ENCODE peak calls at places on chromosomes 1 and 21, in seven cellular contexts. A is mesothelial cell of epicardium, P is left ventricle myocardium inferior, I is astrocyte, Z is memory B cell, U is RWPE1, F is GM03348. V is an unnamed sample.

GRCh38 chr1:99707535-99708142 is 58.8 kb downstream of the FRRS1 start:
- DNase-seq in A (peak; percentile 50), P (peak; percentile 62), I (peak; percentile 30), Z (peak; percentile 45), U (peak; percentile 47), F (peak; percentile 75), V (no peak)

GRCh38 chr1:190312763-190313162 is 164.9 kb downstream of the BRINP3 start:
- DNase-seq in A (no peak), P (no peak), I (no peak), Z (no peak), U (no peak), F (no peak), V (no peak)

GRCh38 chr21:26115899-26116298 is 54.7 kb downstream of the APP start:
- DNase-seq in A (no peak), P (no peak), I (peak; percentile 61), Z (no peak), U (no peak), F (no peak), V (no peak)

GRCh38 chr1:175459839-175460238 is 267.3 kb upstream of the KIAA0040 start:
- DNase-seq in A (no peak), P (no peak), I (no peak), Z (no peak), U (no peak), F (no peak), V (no peak)

GRCh38 chr1:201752333-201752732 is 76.6 kb upstream of the IPO9 start:
- DNase-seq in A (no peak), P (no peak), I (no peak), Z (no peak), U (no peak), F (no peak), V (no peak)

GRCh38 chr1:8122160-8122476 is 96.0 kb upstream of the ERRFI1 start:
- DNase-seq in A (no peak), P (no peak), I (peak; percentile 75), Z (no peak), U (no peak), F (no peak), V (no peak)

GRCh38 chr1:1783320-1783719 is 5.0 kb upstream of the NADK start:
- DNase-seq in A (no peak), P (no peak), I (no peak), Z (no peak), U (no peak), F (no peak), V (no peak)

GRCh38 chr21:38468989-38469388 is 29.3 kb downstream of the ERG start:
- DNase-seq in A (no peak), P (no peak), I (no peak), Z (no peak), U (peak; percentile 44), F (peak; percentile 44), V (no peak)

GRCh38 chr1:207519505-207520399 is 23.8 kb downstream of the CR1 start:
- DNase-seq in A (no peak), P (no peak), I (no peak), Z (no peak), U (no peak), F (no peak), V (no peak)

GRCh38 chr21:35428489-35428888 is 379.4 kb upstream of the RUNX1 start:
- DNase-seq in A (no peak), P (peak; percentile 32), I (peak; percentile 29), Z (no peak), U (no peak), F (peak; percentile 67), V (peak; percentile 77)

GRCh38 chr1:18907021-18907913 is 4.9 kb upstream of the ALDH4A1 start:
- DNase-seq in A (no peak), P (peak; percentile 53), I (no peak), Z (peak; percentile 74), U (peak; percentile 55), F (peak; percentile 75), V (peak; percentile 71)

GRCh38 chr1:64595871-64596515 is 126.1 kb downstream of the CACHD1 start:
- DNase-seq in A (no peak), P (no peak), I (no peak), Z (no peak), U (no peak), F (no peak), V (no peak)

GRCh38 chr21:44533891-44534627 is 5.9 kb downstream of the KRTAP10-1 start:
- DNase-seq in A (no peak), P (no peak), I (no peak), Z (no peak), U (peak; percentile 5), F (no peak), V (no peak)

GRCh38 chr1:198179556-198179981 is 22.8 kb downstream of the NEK7 start:
- DNase-seq in A (no peak), P (no peak), I (peak; percentile 82), Z (no peak), U (no peak), F (no peak), V (no peak)

GRCh38 chr1:1943834-1944570 is 24.9 kb upstream of the TMEM52 start:
- DNase-seq in A (no peak), P (no peak), I (peak; percentile 15), Z (peak; percentile 52), U (peak; percentile 55), F (peak; percentile 83), V (peak; percentile 75)